ENCODE peak calls at places on chromosomes 7 and 10, in five cellular contexts. One of them, this sample, is unnamed. For H3K4me1, the result is how much of the 10 kb centered on the place peaks cover.

GRCh38 chr7:25851332-25852248 is 300.4 kb upstream of the NFE2L3 start:
- DNase-seq in left ventricle myocardium inferior: peak
- DNase-seq in mammary epithelial cell: peak
- DNase-seq in A549: peak
- DNase-seq in CD8-positive, alpha-beta memory T cell: peak
- DNase-seq in this sample: peak

GRCh38 chr7:244981-245380 is 45.0 kb upstream of the FOXL3 start:
- DNase-seq in left ventricle myocardium inferior: no peak
- DNase-seq in mammary epithelial cell: no peak
- DNase-seq in A549: no peak
- DNase-seq in CD8-positive, alpha-beta memory T cell: no peak
- DNase-seq in this sample: no peak

GRCh38 chr7:25615603-25616002 is 387.3 kb upstream of the NPVF start:
- DNase-seq in left ventricle myocardium inferior: no peak
- DNase-seq in mammary epithelial cell: no peak
- DNase-seq in A549: no peak
- DNase-seq in CD8-positive, alpha-beta memory T cell: no peak
- DNase-seq in this sample: no peak

GRCh38 chr7:96224682-96225081 is 97.2 kb downstream of the SLC25A13 start:
- DNase-seq in left ventricle myocardium inferior: no peak
- DNase-seq in mammary epithelial cell: no peak
- DNase-seq in A549: no peak
- DNase-seq in CD8-positive, alpha-beta memory T cell: no peak
- DNase-seq in this sample: no peak

GRCh38 chr7:8781166-8781565 is 347.8 kb downstream of the NXPH1 start:
- DNase-seq in left ventricle myocardium inferior: no peak
- DNase-seq in mammary epithelial cell: no peak
- DNase-seq in A549: no peak
- DNase-seq in CD8-positive, alpha-beta memory T cell: no peak
- DNase-seq in this sample: no peak

GRCh38 chr7:73879977-73880681 is 19.2 kb downstream of the TMEM270 start:
- DNase-seq in left ventricle myocardium inferior: peak
- DNase-seq in mammary epithelial cell: no peak
- DNase-seq in A549: no peak
- DNase-seq in CD8-positive, alpha-beta memory T cell: no peak
- DNase-seq in this sample: no peak

GRCh38 chr7:83655951-83656556 is 7.1 kb upstream of the SEMA3E start:
- DNase-seq in left ventricle myocardium inferior: no peak
- DNase-seq in mammary epithelial cell: peak
- DNase-seq in A549: peak
- DNase-seq in CD8-positive, alpha-beta memory T cell: no peak
- DNase-seq in this sample: no peak

GRCh38 chr10:18151491-18151890 is 11.3 kb downstream of the CACNB2 start:
- DNase-seq in left ventricle myocardium inferior: no peak
- DNase-seq in mammary epithelial cell: no peak
- DNase-seq in A549: no peak
- DNase-seq in CD8-positive, alpha-beta memory T cell: no peak
- DNase-seq in this sample: no peak

GRCh38 chr10:101694674-101695403 is at the start of gene FBXW4:
- DNase-seq in left ventricle myocardium inferior: peak
- DNase-seq in mammary epithelial cell: peak
- DNase-seq in A549: peak
- DNase-seq in CD8-positive, alpha-beta memory T cell: peak
- DNase-seq in this sample: peak

GRCh38 chr10:5968681-5969453 is 8.5 kb downstream of the IL15RA start:
- DNase-seq in left ventricle myocardium inferior: no peak
- DNase-seq in mammary epithelial cell: no peak
- DNase-seq in A549: no peak
- DNase-seq in CD8-positive, alpha-beta memory T cell: no peak
- DNase-seq in this sample: peak

GRCh38 chr10:5970066-5970465 is 7.3 kb downstream of the IL15RA start:
- DNase-seq in left ventricle myocardium inferior: no peak
- DNase-seq in mammary epithelial cell: no peak
- DNase-seq in A549: no peak
- DNase-seq in CD8-positive, alpha-beta memory T cell: no peak
- DNase-seq in this sample: no peak

GRCh38 chr10:5971315-5971832 is 6.0 kb downstream of the IL15RA start:
- DNase-seq in left ventricle myocardium inferior: no peak
- DNase-seq in mammary epithelial cell: no peak
- DNase-seq in A549: no peak
- DNase-seq in CD8-positive, alpha-beta memory T cell: no peak
- DNase-seq in this sample: peak

GRCh38 chr10:5971886-5972285 is 5.5 kb downstream of the IL15RA start:
- DNase-seq in left ventricle myocardium inferior: no peak
- DNase-seq in mammary epithelial cell: no peak
- DNase-seq in A549: no peak
- DNase-seq in CD8-positive, alpha-beta memory T cell: no peak
- DNase-seq in this sample: no peak

GRCh38 chr10:5970527-5970926 is 6.8 kb downstream of the IL15RA start:
- DNase-seq in left ventricle myocardium inferior: no peak
- DNase-seq in mammary epithelial cell: no peak
- DNase-seq in A549: no peak
- DNase-seq in CD8-positive, alpha-beta memory T cell: no peak
- DNase-seq in this sample: peak
- H3K4me1 ChIP-seq in left ventricle myocardium inferior: under half
- H3K4me1 ChIP-seq in mammary epithelial cell: under half
- H3K4me1 ChIP-seq in A549: under half
- H3K4me1 ChIP-seq in CD8-positive, alpha-beta memory T cell: under half
- H3K4me1 ChIP-seq in this sample: under half

GRCh38 chr7:50664461-50664922 is 99.3 kb upstream of the DDC start:
- DNase-seq in left ventricle myocardium inferior: no peak
- DNase-seq in mammary epithelial cell: peak
- DNase-seq in A549: no peak
- DNase-seq in CD8-positive, alpha-beta memory T cell: no peak
- DNase-seq in this sample: no peak

GRCh38 chr7:50663396-50664102 is 98.3 kb upstream of the DDC start:
- DNase-seq in left ventricle myocardium inferior: no peak
- DNase-seq in mammary epithelial cell: peak
- DNase-seq in A549: no peak
- DNase-seq in CD8-positive, alpha-beta memory T cell: no peak
- DNase-seq in this sample: no peak

GRCh38 chr7:50661345-50662058 is 96.3 kb upstream of the DDC start:
- DNase-seq in left ventricle myocardium inferior: no peak
- DNase-seq in mammary epithelial cell: no peak
- DNase-seq in A549: no peak
- DNase-seq in CD8-positive, alpha-beta memory T cell: no peak
- DNase-seq in this sample: no peak

GRCh38 chr7:50662059-50662689 is 97.0 kb upstream of the DDC start:
- DNase-seq in left ventricle myocardium inferior: no peak
- DNase-seq in mammary epithelial cell: peak
- DNase-seq in A549: no peak
- DNase-seq in CD8-positive, alpha-beta memory T cell: peak
- DNase-seq in this sample: no peak

DNA sequence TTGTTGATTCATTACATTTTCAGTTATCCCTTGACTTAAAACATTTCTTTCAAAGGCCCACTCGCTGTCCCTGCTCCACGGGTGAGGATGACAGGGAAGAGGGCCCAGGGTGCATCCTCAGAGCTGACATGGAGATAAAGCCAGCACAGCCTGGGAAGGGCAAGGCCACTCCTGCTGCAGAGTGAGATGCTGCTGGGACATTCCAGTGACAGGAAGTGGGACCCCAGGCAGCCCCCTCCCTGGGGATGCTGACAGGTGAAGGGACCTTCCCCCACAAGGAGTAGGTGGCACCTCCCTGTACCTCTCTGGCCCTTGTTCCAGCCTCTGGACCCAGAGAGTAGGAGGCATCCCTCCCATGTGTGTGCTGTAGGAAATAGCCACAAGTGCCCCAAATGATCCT is 97.8 kb upstream of the DDC start:
- DNase-seq in left ventricle myocardium inferior: no peak
- DNase-seq in mammary epithelial cell: no peak
- DNase-seq in A549: no peak
- DNase-seq in CD8-positive, alpha-beta memory T cell: no peak
- DNase-seq in this sample: no peak
- H3K4me1 ChIP-seq in left ventricle myocardium inferior: half or more
- H3K4me1 ChIP-seq in mammary epithelial cell: under half
- H3K4me1 ChIP-seq in A549: under half
- H3K4me1 ChIP-seq in CD8-positive, alpha-beta memory T cell: half or more
- H3K4me1 ChIP-seq in this sample: under half

GRCh38 chr7:130993671-130994365 is 259.8 kb upstream of the KLF14 start:
- DNase-seq in left ventricle myocardium inferior: no peak
- DNase-seq in mammary epithelial cell: no peak
- DNase-seq in A549: no peak
- DNase-seq in CD8-positive, alpha-beta memory T cell: no peak
- DNase-seq in this sample: no peak
- H3K4me1 ChIP-seq in left ventricle myocardium inferior: half or more
- H3K4me1 ChIP-seq in mammary epithelial cell: under half
- H3K4me1 ChIP-seq in A549: half or more
- H3K4me1 ChIP-seq in CD8-positive, alpha-beta memory T cell: half or more
- H3K4me1 ChIP-seq in this sample: half or more

DNA sequence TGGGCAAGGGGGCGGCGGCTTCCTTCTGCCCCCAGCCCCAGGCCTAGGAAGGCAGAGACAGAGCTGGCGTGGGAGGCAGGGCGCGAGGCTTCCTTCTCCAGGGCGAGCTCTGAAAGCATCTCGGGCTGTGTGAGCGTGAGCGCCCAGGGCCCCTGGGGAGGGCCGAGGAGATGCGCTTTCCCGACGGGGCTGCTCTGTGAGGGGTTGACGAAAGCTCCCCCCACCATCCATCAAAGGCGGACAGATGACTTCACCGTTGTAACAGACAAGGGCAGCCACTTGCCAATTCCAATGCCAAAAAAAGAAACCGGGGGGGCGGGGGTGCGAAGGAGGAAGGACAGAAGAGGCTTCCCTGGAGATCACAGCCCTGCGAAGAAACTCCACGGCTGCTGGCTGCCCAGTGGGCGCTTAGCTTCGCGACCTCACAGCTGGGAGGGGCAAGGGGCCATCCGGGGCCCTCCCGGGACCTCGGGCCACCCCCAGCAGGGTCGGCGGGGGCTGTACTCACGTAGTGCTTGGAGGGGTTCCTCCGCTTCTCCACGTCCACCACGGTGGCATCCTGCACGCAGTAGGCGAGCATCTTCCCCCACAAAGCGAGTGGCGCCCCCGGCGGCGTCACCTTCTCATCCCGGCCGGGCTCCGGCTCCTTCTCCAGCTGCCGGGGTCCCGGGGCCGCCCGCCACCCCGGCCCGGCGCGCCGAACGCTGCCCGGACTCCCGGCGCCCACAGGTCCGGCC is 521 bp downstream of the SH3PXD2A start:
- DNase-seq in left ventricle myocardium inferior: peak
- DNase-seq in mammary epithelial cell: no peak
- DNase-seq in A549: peak
- DNase-seq in CD8-positive, alpha-beta memory T cell: no peak
- DNase-seq in this sample: peak
- H3K4me1 ChIP-seq in left ventricle myocardium inferior: half or more
- H3K4me1 ChIP-seq in mammary epithelial cell: half or more
- H3K4me1 ChIP-seq in A549: under half
- H3K4me1 ChIP-seq in CD8-positive, alpha-beta memory T cell: under half
- H3K4me1 ChIP-seq in this sample: under half

GRCh38 chr10:131909014-131909808 is 8.4 kb downstream of the PPP2R2D start:
- DNase-seq in left ventricle myocardium inferior: no peak
- DNase-seq in mammary epithelial cell: no peak
- DNase-seq in A549: no peak
- DNase-seq in CD8-positive, alpha-beta memory T cell: no peak
- DNase-seq in this sample: no peak
- H3K4me1 ChIP-seq in left ventricle myocardium inferior: half or more
- H3K4me1 ChIP-seq in mammary epithelial cell: under half
- H3K4me1 ChIP-seq in A549: half or more
- H3K4me1 ChIP-seq in CD8-positive, alpha-beta memory T cell: half or more
- H3K4me1 ChIP-seq in this sample: under half

DNA sequence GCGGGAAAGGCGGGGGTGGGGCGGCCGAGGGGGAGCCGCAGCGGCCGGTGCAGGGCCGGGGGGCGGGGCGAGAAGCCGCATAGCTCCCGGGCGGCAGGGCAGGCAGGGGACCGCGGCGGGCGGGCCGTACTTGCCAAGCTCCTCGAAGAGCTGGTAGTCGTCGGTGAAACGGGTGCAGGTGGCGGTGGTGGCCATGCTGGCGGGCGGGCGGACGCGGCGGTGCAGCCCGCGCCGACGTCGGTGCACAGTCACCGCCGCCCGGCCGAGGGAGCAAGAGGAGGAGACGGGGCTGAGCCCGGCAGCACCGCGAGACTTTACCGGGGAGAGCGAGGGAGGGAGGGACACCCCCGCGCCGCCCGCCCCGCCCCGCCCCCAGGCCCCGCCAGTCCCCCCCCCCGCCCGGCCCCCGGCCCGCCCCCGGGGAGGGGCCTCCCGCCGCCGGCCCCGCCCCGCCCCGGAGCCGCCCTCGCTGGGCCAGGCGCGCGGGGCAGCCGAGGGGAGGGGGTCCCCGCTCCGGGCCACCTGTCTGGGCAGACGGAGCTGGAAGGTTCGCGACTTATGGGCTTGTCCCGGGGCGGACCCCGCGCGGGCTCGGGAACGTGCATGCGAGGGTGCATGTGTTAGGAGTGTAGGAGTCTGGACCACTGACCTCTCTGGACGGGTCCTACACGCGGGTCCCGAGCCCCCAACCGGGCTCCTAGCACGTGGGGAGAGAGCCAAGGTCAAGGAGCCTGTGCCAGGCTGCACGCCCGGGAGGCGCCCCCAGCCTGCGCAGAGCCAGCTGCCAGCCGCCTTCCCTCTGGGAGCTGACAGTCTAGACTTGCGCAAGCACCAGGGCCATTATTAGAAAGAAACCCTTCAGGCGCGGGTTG is at the start of gene CAMK2G:
- DNase-seq in left ventricle myocardium inferior: peak
- DNase-seq in mammary epithelial cell: peak
- DNase-seq in A549: peak
- DNase-seq in CD8-positive, alpha-beta memory T cell: peak
- DNase-seq in this sample: peak
- H3K4me1 ChIP-seq in left ventricle myocardium inferior: under half
- H3K4me1 ChIP-seq in mammary epithelial cell: under half
- H3K4me1 ChIP-seq in A549: under half
- H3K4me1 ChIP-seq in CD8-positive, alpha-beta memory T cell: half or more
- H3K4me1 ChIP-seq in this sample: half or more

DNA sequence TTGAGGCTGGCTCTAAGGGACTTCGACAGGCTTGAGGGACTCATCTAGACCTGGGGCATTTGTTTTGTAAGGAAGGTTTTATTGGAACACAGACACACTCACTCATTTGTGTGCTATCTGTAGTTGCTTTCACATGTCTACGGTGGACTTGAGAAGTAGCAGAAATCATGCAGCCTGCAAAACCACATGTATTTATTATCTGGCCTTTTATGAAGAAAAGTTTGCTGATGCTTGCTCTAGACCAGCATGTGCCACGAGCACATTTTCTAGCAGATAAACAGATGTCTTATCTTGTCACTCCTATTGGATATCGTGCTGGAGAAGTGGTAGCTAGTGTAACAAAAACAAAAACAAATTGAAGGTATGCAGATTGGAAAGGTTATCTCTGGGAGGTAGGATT is 9.8 kb downstream of the UPP1 start:
- DNase-seq in left ventricle myocardium inferior: no peak
- DNase-seq in mammary epithelial cell: no peak
- DNase-seq in A549: no peak
- DNase-seq in CD8-positive, alpha-beta memory T cell: no peak
- DNase-seq in this sample: no peak
- H3K4me1 ChIP-seq in left ventricle myocardium inferior: under half
- H3K4me1 ChIP-seq in mammary epithelial cell: under half
- H3K4me1 ChIP-seq in A549: under half
- H3K4me1 ChIP-seq in CD8-positive, alpha-beta memory T cell: half or more
- H3K4me1 ChIP-seq in this sample: under half

DNA sequence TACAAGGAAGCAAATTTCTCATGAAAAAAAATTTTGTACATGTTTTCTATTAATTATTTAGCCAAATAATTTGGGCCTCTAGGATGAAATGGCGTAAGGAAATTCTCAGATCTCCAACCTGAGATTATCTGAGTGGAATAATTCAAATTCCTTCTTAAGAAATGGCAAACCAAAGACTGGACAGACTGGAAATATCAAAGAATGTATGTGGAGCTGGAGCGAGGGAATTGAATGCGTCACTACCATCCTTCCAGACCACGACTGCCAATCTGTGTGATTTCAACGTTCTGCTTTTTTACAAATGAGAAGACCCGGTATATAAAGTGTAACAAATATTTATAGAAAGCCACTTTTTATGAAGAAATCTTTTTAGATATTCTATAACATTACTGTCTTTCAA is 12.4 kb upstream of the BLNK start:
- DNase-seq in left ventricle myocardium inferior: no peak
- DNase-seq in mammary epithelial cell: no peak
- DNase-seq in A549: no peak
- DNase-seq in CD8-positive, alpha-beta memory T cell: no peak
- DNase-seq in this sample: no peak
- H3K4me1 ChIP-seq in left ventricle myocardium inferior: under half
- H3K4me1 ChIP-seq in mammary epithelial cell: under half
- H3K4me1 ChIP-seq in A549: under half
- H3K4me1 ChIP-seq in CD8-positive, alpha-beta memory T cell: under half
- H3K4me1 ChIP-seq in this sample: under half

This sample was measured in Peyer's patch.